ENCODE peak calls at places on chromosomes 7 and 10, in six cellular contexts. X, Y, K, O, B and E are unnamed samples.

GRCh38 chr10:133318494-133319127 is 9.9 kb downstream of the ZNF511 start:
- DNase-seq in O (peak), X (peak), Y (peak), B (no peak), K (peak), E (peak)

GRCh38 chr10:29099001-29099400 is 189.9 kb upstream of the LYZL1 start:
- DNase-seq in B (no peak), K (no peak), X (no peak), O (no peak), Y (no peak), E (no peak)

GRCh38 chr7:25672476-25672875 is 444.2 kb upstream of the NPVF start:
- DNase-seq in K (no peak), X (no peak), B (no peak), Y (no peak), O (no peak), E (no peak)

GRCh38 chr7:75719626-75720025 is 19.1 kb downstream of the HIP1 start:
- DNase-seq in X (no peak), K (no peak), O (no peak), Y (no peak), B (no peak), E (no peak)

GRCh38 chr10:75400769-75401568 is 595 bp downstream of the ZNF503 start:
- DNase-seq in B (no peak), X (peak), K (peak), O (peak), Y (peak), E (peak)

GRCh38 chr7:3095046-3095445 is 51.4 kb upstream of the CARD11 start:
- DNase-seq in Y (peak), B (no peak), O (no peak), X (peak), K (no peak), E (no peak)

GRCh38 chr10:117168135-117168674 is 29.1 kb upstream of the KCNK18 start:
- DNase-seq in K (peak), B (no peak), X (peak), O (peak), Y (peak), E (peak)

GRCh38 chr10:24452030-24452429 is 243.1 kb downstream of the KIAA1217 start:
- DNase-seq in Y (no peak), B (no peak), X (no peak), K (no peak), O (no peak), E (no peak)

GRCh38 chr10:56823849-56824248 is 462.8 kb upstream of the ZWINT start:
- DNase-seq in K (no peak), B (no peak), O (no peak), Y (no peak), X (no peak), E (no peak)

GRCh38 chr10:97412891-97413304 is 11.8 kb upstream of the RRP12 start:
- DNase-seq in B (peak), Y (no peak), K (no peak), X (no peak), O (no peak), E (no peak)
- TF ChIP-seq POLR2A in B (no peak), Y (no peak), K (no peak), X (no peak), O (no peak), E (no peak)

DNA sequence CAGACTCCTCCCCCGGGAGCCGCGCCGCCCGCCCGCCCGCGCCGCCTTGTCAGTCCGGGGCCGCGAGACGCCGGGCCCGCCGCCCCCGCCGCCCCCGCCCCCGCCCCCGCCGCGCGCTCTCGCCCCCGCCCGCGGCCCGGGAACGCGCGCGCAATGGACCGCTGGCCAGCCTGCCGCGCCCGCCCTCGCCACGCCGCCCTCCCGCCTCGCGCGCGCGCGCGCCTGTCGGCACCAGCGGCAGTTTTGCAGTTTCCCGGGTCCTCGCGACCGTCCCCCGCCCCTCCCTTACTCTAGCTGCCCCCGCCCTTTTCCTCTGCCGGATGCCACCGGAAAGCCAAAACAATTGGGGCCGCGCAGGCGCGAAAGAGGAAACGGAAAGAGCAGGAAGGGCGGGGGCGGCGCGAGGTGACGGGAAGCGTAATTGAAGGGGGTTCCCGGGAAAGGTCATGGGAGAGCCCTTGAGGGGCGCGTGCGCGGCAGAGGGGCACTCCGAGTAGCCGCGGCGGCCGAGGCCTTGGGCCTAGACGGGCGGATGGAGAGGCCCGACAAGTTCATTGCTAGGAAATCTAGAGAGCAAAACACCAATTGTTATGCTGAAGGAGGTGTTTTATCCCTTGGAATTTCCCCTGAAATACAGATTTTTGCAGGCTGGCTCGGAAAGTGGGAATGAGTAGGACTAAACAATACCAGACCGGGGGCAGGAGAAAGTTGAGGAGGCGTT is 400 bp upstream of the KBTBD2 start:
- DNase-seq in B (peak), K (peak), X (peak), Y (peak), O (peak), E (peak)
- TF ChIP-seq POLR2A in B (peak), K (no peak), X (peak), Y (peak), O (no peak), E (peak)

GRCh38 chr7:30225863-30226361 is 58.5 kb upstream of the ZNRF2 start:
- DNase-seq in Y (peak), B (peak), K (peak), O (peak), X (no peak), E (peak)
- TF ChIP-seq POLR2A in Y (no peak), B (no peak), K (no peak), O (no peak), X (no peak), E (no peak)

GRCh38 chr7:87876759-87877234 is 504 bp downstream of the DBF4 start:
- DNase-seq in B (no peak), K (peak), Y (peak), X (peak), O (peak), E (peak)

GRCh38 chr7:87877641-87878040 is 1.3 kb downstream of the DBF4 start:
- DNase-seq in O (peak), X (no peak), K (no peak), B (no peak), Y (no peak), E (no peak)

GRCh38 chr7:87875151-87876039 is 765 bp downstream of the SLC25A40 start:
- DNase-seq in K (no peak), O (peak), Y (peak), B (no peak), X (peak), E (peak)

GRCh38 chr7:87878208-87878735 is 2.0 kb downstream of the DBF4 start:
- DNase-seq in K (no peak), O (peak), Y (no peak), B (no peak), X (no peak), E (no peak)

GRCh38 chr7:87876040-87876758 is at the start of the genes DBF4 and SLC25A40:
- DNase-seq in O (peak), K (peak), Y (peak), X (peak), B (peak), E (peak)
- TF ChIP-seq POLR2A in O (peak), K (no peak), Y (peak), X (peak), B (peak), E (peak)

GRCh38 chr7:149125864-149126661 is at the start of gene ZNF425:
- DNase-seq in O (peak), X (peak), K (peak), Y (peak), B (peak), E (peak)
- TF ChIP-seq POLR2A in O (peak), X (peak), K (no peak), Y (peak), B (peak), E (peak)

DNA sequence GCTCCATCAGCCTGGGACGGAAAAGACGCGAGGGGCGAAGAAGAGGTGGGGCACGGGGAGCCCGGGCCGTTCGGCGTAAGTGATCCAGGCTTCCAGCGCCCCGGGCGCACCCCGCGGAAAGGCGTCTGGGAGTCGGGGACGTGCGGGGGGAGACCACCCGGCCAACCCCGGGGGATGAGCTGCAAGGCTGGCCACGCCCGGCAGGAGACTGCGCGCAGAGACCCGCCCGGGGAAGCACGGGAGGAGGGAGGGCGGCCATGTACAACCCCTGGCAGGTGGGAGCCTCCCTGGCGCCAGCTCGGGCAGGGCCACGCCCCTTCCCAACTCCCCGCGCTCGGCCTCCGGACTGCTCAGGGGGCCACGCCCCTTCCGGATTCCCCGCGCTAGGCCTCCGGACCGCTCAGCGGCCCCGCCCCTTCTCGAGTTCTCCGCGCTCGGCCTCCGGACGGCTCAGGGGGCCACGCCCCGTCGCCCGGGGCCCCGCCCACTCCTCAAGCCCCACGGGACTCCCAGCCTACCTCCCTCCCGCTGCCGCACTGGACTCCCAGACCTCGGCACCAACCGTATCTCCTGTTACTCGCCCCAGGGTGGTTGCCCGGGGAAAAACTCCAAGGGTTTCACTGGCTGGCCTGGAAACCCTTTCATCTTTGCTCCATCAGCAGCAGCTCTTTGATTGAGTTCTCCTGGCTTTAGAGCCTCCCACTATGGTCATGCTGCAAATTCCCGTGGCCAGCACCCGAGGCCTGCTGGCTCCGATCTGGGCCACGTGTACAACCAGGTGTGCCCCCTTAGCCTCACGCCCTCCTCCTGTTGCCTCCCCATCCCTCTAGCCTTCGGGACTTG is 284.4 kb downstream of the ZEB1 start:
- DNase-seq in O (peak), K (peak), B (peak), X (peak), Y (peak), E (peak)
- TF ChIP-seq POLR2A in O (peak), K (no peak), B (no peak), X (no peak), Y (peak), E (no peak)

GRCh38 chr7:93117852-93118530 is at the start of gene SAMD9:
- DNase-seq in X (peak), B (peak), O (peak), Y (peak), K (peak), E (peak)
- TF ChIP-seq POLR2A in X (peak), B (no peak), O (no peak), Y (peak), K (no peak), E (no peak)